ENCODE peak calls at places on chromosomes 6 and 20, in nine cellular contexts. O, V, Y, C, D, R, S, F and X are unnamed samples.

GRCh38 chr20:32727663-32728062 is 15.6 kb downstream of the COMMD7 start:
- DNase-seq in D (peak), O (peak), Y (no peak), S (peak), V (no peak), R (no peak), F (no peak), C (peak), X (no peak)

GRCh38 chr6:128275681-128276080 is 244.7 kb downstream of the PTPRK start:
- DNase-seq in Y (no peak), F (no peak), D (no peak), V (no peak), R (no peak), S (no peak), C (no peak), O (no peak), X (no peak)

GRCh38 chr6:5695260-5696245 is 311.2 kb downstream of the NRN1 start:
- DNase-seq in R (no peak), Y (no peak), D (peak), S (peak), V (no peak), C (no peak), O (no peak), F (no peak), X (no peak)

GRCh38 chr6:25476126-25476525 is 175.9 kb upstream of the SCGN start:
- DNase-seq in R (no peak), Y (no peak), D (peak), F (no peak), S (peak), C (no peak), V (peak), O (no peak), X (no peak)

GRCh38 chr6:46440133-46440532 is 51.1 kb downstream of the RCAN2 start:
- DNase-seq in C (no peak), V (no peak), S (no peak), Y (no peak), F (no peak), O (no peak), D (no peak), R (no peak), X (no peak)

GRCh38 chr6:44668976-44669934 is 281.7 kb downstream of the CDC5L start:
- DNase-seq in S (no peak), R (peak), V (no peak), D (no peak), O (no peak), Y (no peak), F (no peak), C (no peak), X (no peak)

GRCh38 chr6:36933102-36933501 is 21.4 kb upstream of the PI16 start:
- DNase-seq in D (peak), V (peak), F (no peak), Y (no peak), R (no peak), C (no peak), O (no peak), S (no peak), X (no peak)

GRCh38 chr20:37968726-37969401 is 64.4 kb downstream of the TTI1 start:
- DNase-seq in V (no peak), F (no peak), R (no peak), O (no peak), S (no peak), D (peak), C (no peak), Y (no peak), X (no peak)

GRCh38 chr6:150325093-150325772 is 43.6 kb upstream of the IYD start:
- DNase-seq in S (peak), C (no peak), F (no peak), Y (no peak), R (no peak), V (no peak), O (no peak), D (peak), X (no peak)

GRCh38 chr20:1737134-1737533 is 79.6 kb upstream of the SIRPG start:
- DNase-seq in V (no peak), Y (no peak), R (no peak), S (no peak), F (no peak), O (no peak), C (no peak), D (no peak), X (no peak)

GRCh38 chr6:166697113-166697512 is 70.1 kb upstream of the RPS6KA2 start:
- DNase-seq in S (no peak), D (no peak), C (no peak), Y (no peak), R (no peak), F (no peak), V (no peak), O (no peak), X (no peak)

GRCh38 chr20:37525810-37526209 is 1.9 kb downstream of the BLCAP start:
- DNase-seq in V (no peak), O (no peak), F (no peak), C (no peak), R (no peak), S (no peak), Y (no peak), D (no peak), X (no peak)

GRCh38 chr20:33568378-33569289 is 78.7 kb downstream of the CBFA2T2 start:
- DNase-seq in S (no peak), C (no peak), Y (no peak), R (no peak), D (no peak), F (no peak), O (peak), V (no peak), X (peak)